ENCODE peak calls at places on chromosome 18, in four cellular contexts. D is NCI-H2081, Y is COR-L47, Z is NCI-H510A. F is an unnamed sample.

GRCh38 chr18:31185551-31185950 is 22.9 kb upstream of the DSC1 start:
- DNase-seq in D (no peak), Y (no peak), Z (no peak), F (no peak)

GRCh38 chr18:22250591-22250996 is 81.2 kb downstream of the GATA6 start:
- DNase-seq in D (no peak), Y (no peak), Z (no peak), F (no peak)

GRCh38 chr18:10851824-10852225 is 297.5 kb downstream of the PIEZO2 start:
- DNase-seq in D (peak), Y (peak), Z (no peak), F (no peak)

GRCh38 chr18:50969448-50969847 is 1.6 kb downstream of the ELAC1 start:
- DNase-seq in D (peak), Y (no peak), Z (no peak), F (no peak)

GRCh38 chr18:64972545-64972944 is 778.3 kb upstream of the CDH7 start:
- DNase-seq in D (no peak), Y (no peak), Z (no peak), F (no peak)

GRCh38 chr18:5630057-5630765 is 86.4 kb upstream of the EPB41L3 start:
- DNase-seq in D (peak), Y (peak), Z (peak), F (peak)

GRCh38 chr18:24731981-24732380 is 271.5 kb downstream of the HRH4 start:
- DNase-seq in D (no peak), Y (no peak), Z (no peak), F (no peak)

GRCh38 chr18:45588284-45588683 is 27.0 kb upstream of the SLC14A2 start:
- DNase-seq in D (no peak), Y (no peak), Z (no peak), F (no peak)

GRCh38 chr18:45626330-45627203 is 11.3 kb downstream of the SLC14A2 start:
- DNase-seq in D (no peak), Y (peak), Z (no peak), F (no peak)

GRCh38 chr18:41720226-41720625 is 234.8 kb upstream of the PIK3C3 start:
- DNase-seq in D (no peak), Y (no peak), Z (no peak), F (no peak)

GRCh38 chr18:44789704-44790103 is 109.0 kb downstream of the SETBP1 start:
- DNase-seq in D (no peak), Y (no peak), Z (no peak), F (no peak)

GRCh38 chr18:36711813-36712444 is 116.9 kb downstream of the TPGS2 start:
- DNase-seq in D (no peak), Y (no peak), Z (no peak), F (no peak)

GRCh38 chr18:13288509-13289138 is 70.1 kb downstream of the LDLRAD4 start:
- DNase-seq in D (no peak), Y (no peak), Z (no peak), F (no peak)

GRCh38 chr18:27057459-27058302 is 127.4 kb downstream of the CHST9 start:
- DNase-seq in D (peak), Y (peak), Z (peak), F (peak)

GRCh38 chr18:36757081-36757480 is 71.7 kb downstream of the TPGS2 start:
- DNase-seq in D (peak), Y (peak), Z (peak), F (peak)

GRCh38 chr18:30280861-30281470 is 761.6 kb downstream of the DSC3 start:
- DNase-seq in D (peak), Y (peak), Z (peak), F (no peak)

GRCh38 chr18:72762505-72763122 is 105.2 kb downstream of the NETO1 start:
- DNase-seq in D (peak), Y (peak), Z (peak), F (peak)

GRCh38 chr18:1663879-1664705 is 759.4 kb downstream of the ADCYAP1 start:
- DNase-seq in D (peak), Y (peak), Z (no peak), F (peak)

GRCh38 chr18:57210101-57210661 is 63.3 kb downstream of the BOD1L2 start:
- DNase-seq in D (peak), Y (peak), Z (no peak), F (peak)

F was measured in DMS153.